ENCODE peak calls at places on chromosomes 7 and 10, in nine cellular contexts. O is Panc1, J is WERI-Rb-1, K is neuronal stem cell, H is left ventricle myocardium inferior, I is thoracic aorta, Q is A549, D is GM23248, N is spleen. E is an unnamed sample.

GRCh38 chr10:56604624-56605023 is 243.6 kb upstream of the ZWINT start:
- DNase-seq in O (no peak), J (no peak), K (no peak), H (no peak), I (no peak), Q (no peak), D (no peak), N (no peak), E (no peak)

GRCh38 chr10:52965938-52966401 is 193.4 kb upstream of the MBL2 start:
- DNase-seq in O (no peak), J (no peak), K (peak; percentile 44), H (no peak), I (no peak), Q (no peak), D (no peak), N (no peak), E (no peak)

GRCh38 chr10:126001579-126001978 is 105.2 kb downstream of the FANK1 start:
- DNase-seq in O (no peak), J (no peak), K (no peak), H (no peak), I (no peak), Q (peak; percentile 40), D (peak; percentile 50), N (no peak), E (no peak)

GRCh38 chr10:88735661-88736060 is 24.2 kb upstream of the LIPN start:
- DNase-seq in O (no peak), J (no peak), K (no peak), H (no peak), I (no peak), Q (no peak), D (peak; percentile 57), N (no peak), E (no peak)

GRCh38 chr10:104802941-104803340 is 161.9 kb downstream of the SORCS3 start:
- DNase-seq in O (no peak), J (no peak), K (no peak), H (no peak), I (no peak), Q (no peak), D (no peak), N (no peak), E (no peak)

GRCh38 chr7:43077732-43078391 is 34.6 kb upstream of the HECW1 start:
- DNase-seq in O (no peak), J (no peak), K (no peak), H (no peak), I (no peak), Q (no peak), D (peak; percentile 25), N (peak; percentile 75), E (no peak)

GRCh38 chr7:45874408-45875131 is 1.7 kb upstream of the CCDC201 start:
- DNase-seq in O (no peak), J (no peak), K (no peak), H (no peak), I (no peak), Q (no peak), D (peak; percentile 86), N (no peak), E (no peak)

GRCh38 chr10:96090463-96090800 is 39.7 kb upstream of the ZNF518A start:
- DNase-seq in O (no peak), J (no peak), K (no peak), H (no peak), I (no peak), Q (no peak), D (no peak), N (no peak), E (no peak)

GRCh38 chr7:43053968-43054367 is 58.5 kb upstream of the HECW1 start:
- DNase-seq in O (no peak), J (no peak), K (no peak), H (no peak), I (no peak), Q (no peak), D (no peak), N (no peak), E (no peak)

GRCh38 chr7:96297873-96298272 is 24.0 kb downstream of the SLC25A13 start:
- DNase-seq in O (no peak), J (no peak), K (no peak), H (no peak), I (no peak), Q (no peak), D (no peak), N (no peak), E (no peak)

GRCh38 chr10:59908808-59909143 is 2.4 kb upstream of the CCDC6 start:
- DNase-seq in O (no peak), J (no peak), K (no peak), H (no peak), I (no peak), Q (no peak), D (no peak), N (no peak), E (no peak)

GRCh38 chr7:27329917-27330316 is 87.3 kb downstream of the EVX1 start:
- DNase-seq in O (no peak), J (no peak), K (no peak), H (no peak), I (no peak), Q (peak; percentile 25), D (peak; percentile 18), N (no peak), E (no peak)

GRCh38 chr7:118867860-118868259 is 643.4 kb downstream of the ANKRD7 start:
- DNase-seq in O (no peak), J (no peak), K (no peak), H (no peak), I (no peak), Q (no peak), D (no peak), N (no peak), E (no peak)

GRCh38 chr7:118858651-118859149 is 634.2 kb downstream of the ANKRD7 start:
- DNase-seq in O (no peak), J (no peak), K (no peak), H (no peak), I (no peak), Q (no peak), D (no peak), N (peak; percentile 71), E (no peak)

GRCh38 chr7:118861581-118861980 is 637.1 kb downstream of the ANKRD7 start:
- DNase-seq in O (no peak), J (no peak), K (no peak), H (no peak), I (no peak), Q (no peak), D (no peak), N (no peak), E (no peak)

GRCh38 chr7:118863961-118864360 is 639.5 kb downstream of the ANKRD7 start:
- DNase-seq in O (no peak), J (no peak), K (no peak), H (no peak), I (no peak), Q (no peak), D (no peak), N (no peak), E (no peak)

GRCh38 chr7:118862733-118863132 is 638.2 kb downstream of the ANKRD7 start:
- DNase-seq in O (no peak), J (no peak), K (no peak), H (no peak), I (no peak), Q (no peak), D (no peak), N (no peak), E (no peak)
- H3K4me3 ChIP-seq in O (no peak overlapping the region), J (no peak overlapping the region), K (no peak overlapping the region), H (no peak overlapping the region), I (no peak overlapping the region), Q (no peak overlapping the region), D (no peak overlapping the region), N (no peak overlapping the region), E (no peak overlapping the region)

GRCh38 chr10:124740374-124741280 is 3.6 kb downstream of the FAM53B start:
- DNase-seq in O (no peak), J (no peak), K (peak; percentile 46), H (peak; percentile 72), I (no peak), Q (no peak), D (peak; percentile 74), N (peak; percentile 92), E (peak; percentile 54)
- H3K4me3 ChIP-seq in O (peak overlapping the region; percentile 7), J (no peak overlapping the region), K (no peak overlapping the region), H (peak overlapping the region; percentile 82), I (peak overlapping the region; percentile 46), Q (no peak overlapping the region), D (peak overlapping the region; percentile 55), N (peak overlapping the region; percentile 84), E (no peak overlapping the region)

DNA sequence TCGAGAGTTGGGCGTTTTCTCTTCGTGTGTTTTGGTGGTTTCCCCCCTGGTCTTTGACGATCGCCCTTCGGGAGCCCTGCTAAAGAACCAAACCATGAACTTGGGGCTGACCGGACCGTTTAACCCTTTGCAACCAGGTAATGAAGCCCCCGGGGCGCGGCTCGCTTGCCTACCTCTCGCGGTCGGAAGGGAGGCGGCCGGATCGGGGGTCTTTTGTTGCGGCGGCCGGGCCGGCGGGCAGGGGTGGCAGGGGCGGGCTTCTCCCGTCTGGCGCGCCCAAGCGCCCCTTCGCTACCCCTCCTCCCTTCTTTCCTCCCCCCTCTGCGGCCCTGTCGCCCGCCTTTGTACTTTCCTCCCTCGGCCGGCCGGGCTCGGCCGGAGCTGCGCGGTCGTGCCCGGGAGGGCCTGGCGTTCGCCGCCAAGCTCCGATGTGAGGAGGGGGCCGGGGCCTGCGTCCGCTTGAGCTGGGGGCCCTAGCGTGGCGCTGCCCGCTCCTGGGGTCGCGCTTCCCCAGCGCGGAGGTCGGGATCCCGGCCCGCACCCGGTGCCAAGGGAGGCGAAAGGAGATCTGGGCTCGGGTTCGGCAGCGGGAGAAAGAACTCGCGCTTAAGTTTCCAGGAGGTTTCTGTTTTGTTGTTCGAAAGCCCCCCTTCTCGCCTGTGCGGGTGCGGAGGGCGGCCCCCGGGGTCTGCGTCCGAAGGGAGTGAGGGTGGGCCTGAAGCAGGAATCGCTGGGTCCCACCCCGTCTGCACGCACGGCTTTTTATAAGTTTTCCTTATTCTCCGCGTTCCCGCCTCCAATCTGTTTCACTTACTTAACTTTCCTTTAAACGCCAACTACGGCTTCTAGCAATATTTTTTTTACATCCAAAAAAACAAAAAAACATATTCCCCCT is 436.8 kb upstream of the GALNT17 start:
- DNase-seq in O (no peak), J (peak; percentile 18), K (peak; percentile 35), H (no peak), I (no peak), Q (no peak), D (peak; percentile 59), N (no peak), E (no peak)
- H3K4me3 ChIP-seq in O (peak overlapping the region; percentile 48), J (peak overlapping the region; percentile 61), K (peak overlapping the region; percentile 79), H (peak overlapping the region; percentile 85), I (peak overlapping the region; percentile 99), Q (peak overlapping the region; percentile 70), D (peak overlapping the region; percentile 84), N (peak overlapping the region; percentile 59), E (peak overlapping the region; percentile 95)

GRCh38 chr10:29374162-29374561 is 85.3 kb downstream of the LYZL1 start:
- DNase-seq in O (no peak), J (no peak), K (no peak), H (no peak), I (no peak), Q (no peak), D (no peak), N (no peak), E (no peak)

GRCh38 chr10:29370612-29371092 is 81.8 kb downstream of the LYZL1 start:
- DNase-seq in O (no peak), J (no peak), K (no peak), H (no peak), I (no peak), Q (no peak), D (peak; percentile 12), N (no peak), E (no peak)

GRCh38 chr10:29375888-29376287 is 87.0 kb downstream of the LYZL1 start:
- DNase-seq in O (no peak), J (no peak), K (no peak), H (no peak), I (no peak), Q (no peak), D (no peak), N (no peak), E (no peak)

GRCh38 chr10:29372920-29373319 is 84.0 kb downstream of the LYZL1 start:
- DNase-seq in O (no peak), J (no peak), K (no peak), H (no peak), I (no peak), Q (no peak), D (no peak), N (no peak), E (no peak)

GRCh38 chr10:29370092-29370611 is 81.3 kb downstream of the LYZL1 start:
- DNase-seq in O (no peak), J (no peak), K (no peak), H (no peak), I (no peak), Q (no peak), D (peak; percentile 15), N (no peak), E (no peak)
- H3K4me3 ChIP-seq in O (no peak overlapping the region), J (no peak overlapping the region), K (no peak overlapping the region), H (peak overlapping the region; percentile 14), I (peak overlapping the region; percentile 63), Q (no peak overlapping the region), D (no peak overlapping the region), N (no peak overlapping the region), E (no peak overlapping the region)